ENCODE peak calls at places on chromosome 15, in five cellular contexts. One of them, this sample, is unnamed.
A peak's percentile ranks its signal among the peaks of the same experiment; 100 is the strongest.

GRCh38 chr15:92343869-92344643 is 49.6 kb upstream of the ST8SIA2 start:
- DNase-seq in IMR-90: no peak
- DNase-seq in colonic mucosa: no peak
- DNase-seq in endodermal cell: peak; percentile 84
- DNase-seq in H1: peak; percentile 23
- DNase-seq in this sample: no peak

GRCh38 chr15:83285284-83285978 is 967 bp upstream of the BNC1 start:
- DNase-seq in H1: no peak
- DNase-seq in endodermal cell: peak; percentile 56
- DNase-seq in IMR-90: no peak
- DNase-seq in colonic mucosa: no peak
- DNase-seq in this sample: no peak

GRCh38 chr15:58224068-58224467 is 85.9 kb downstream of the AQP9 start:
- DNase-seq in IMR-90: no peak
- DNase-seq in colonic mucosa: no peak
- DNase-seq in H1: no peak
- DNase-seq in endodermal cell: no peak
- DNase-seq in this sample: no peak

GRCh38 chr15:61736792-61737191 is 323.5 kb downstream of the VPS13C start:
- DNase-seq in H1: no peak
- DNase-seq in IMR-90: no peak
- DNase-seq in endodermal cell: no peak
- DNase-seq in colonic mucosa: no peak
- DNase-seq in this sample: no peak

GRCh38 chr15:29342201-29342600 is 72.6 kb upstream of the NSMCE3 start:
- DNase-seq in endodermal cell: no peak
- DNase-seq in IMR-90: no peak
- DNase-seq in colonic mucosa: no peak
- DNase-seq in H1: no peak
- DNase-seq in this sample: no peak

GRCh38 chr15:57367556-57367955 is 8.7 kb upstream of the CGNL1 start:
- DNase-seq in endodermal cell: no peak
- DNase-seq in IMR-90: no peak
- DNase-seq in H1: no peak
- DNase-seq in colonic mucosa: no peak
- DNase-seq in this sample: no peak

GRCh38 chr15:69422336-69422895 is 8.3 kb downstream of the KIF23 start:
- DNase-seq in IMR-90: no peak
- DNase-seq in H1: no peak
- DNase-seq in endodermal cell: no peak
- DNase-seq in colonic mucosa: no peak
- DNase-seq in this sample: no peak

GRCh38 chr15:70104227-70104626 is 6.5 kb upstream of the TLE3 start:
- DNase-seq in colonic mucosa: no peak
- DNase-seq in IMR-90: no peak
- DNase-seq in H1: no peak
- DNase-seq in endodermal cell: peak; percentile 47
- DNase-seq in this sample: no peak

GRCh38 chr15:100525894-100526512 is 2.7 kb downstream of the CERS3 start:
- DNase-seq in endodermal cell: no peak
- DNase-seq in IMR-90: no peak
- DNase-seq in H1: no peak
- DNase-seq in colonic mucosa: peak; percentile 35
- DNase-seq in this sample: no peak

GRCh38 chr15:25238126-25238525 is 200.7 kb downstream of the UBE3A start:
- DNase-seq in endodermal cell: no peak
- DNase-seq in colonic mucosa: no peak
- DNase-seq in H1: no peak
- DNase-seq in IMR-90: no peak
- DNase-seq in this sample: peak; percentile 48

GRCh38 chr15:95327661-95328060 is 1002.8 kb upstream of the NR2F2 start:
- DNase-seq in endodermal cell: no peak
- DNase-seq in IMR-90: no peak
- DNase-seq in colonic mucosa: no peak
- DNase-seq in H1: no peak
- DNase-seq in this sample: no peak

GRCh38 chr15:92617197-92618037 is 38.2 kb downstream of the FAM174B start:
- DNase-seq in H1: no peak
- DNase-seq in colonic mucosa: peak; percentile 76
- DNase-seq in IMR-90: peak; percentile 57
- DNase-seq in endodermal cell: peak; percentile 59
- DNase-seq in this sample: no peak

GRCh38 chr15:27671794-27672438 is 427.2 kb downstream of the OCA2 start:
- DNase-seq in colonic mucosa: no peak
- DNase-seq in endodermal cell: no peak
- DNase-seq in IMR-90: no peak
- DNase-seq in H1: no peak
- DNase-seq in this sample: no peak

DNA sequence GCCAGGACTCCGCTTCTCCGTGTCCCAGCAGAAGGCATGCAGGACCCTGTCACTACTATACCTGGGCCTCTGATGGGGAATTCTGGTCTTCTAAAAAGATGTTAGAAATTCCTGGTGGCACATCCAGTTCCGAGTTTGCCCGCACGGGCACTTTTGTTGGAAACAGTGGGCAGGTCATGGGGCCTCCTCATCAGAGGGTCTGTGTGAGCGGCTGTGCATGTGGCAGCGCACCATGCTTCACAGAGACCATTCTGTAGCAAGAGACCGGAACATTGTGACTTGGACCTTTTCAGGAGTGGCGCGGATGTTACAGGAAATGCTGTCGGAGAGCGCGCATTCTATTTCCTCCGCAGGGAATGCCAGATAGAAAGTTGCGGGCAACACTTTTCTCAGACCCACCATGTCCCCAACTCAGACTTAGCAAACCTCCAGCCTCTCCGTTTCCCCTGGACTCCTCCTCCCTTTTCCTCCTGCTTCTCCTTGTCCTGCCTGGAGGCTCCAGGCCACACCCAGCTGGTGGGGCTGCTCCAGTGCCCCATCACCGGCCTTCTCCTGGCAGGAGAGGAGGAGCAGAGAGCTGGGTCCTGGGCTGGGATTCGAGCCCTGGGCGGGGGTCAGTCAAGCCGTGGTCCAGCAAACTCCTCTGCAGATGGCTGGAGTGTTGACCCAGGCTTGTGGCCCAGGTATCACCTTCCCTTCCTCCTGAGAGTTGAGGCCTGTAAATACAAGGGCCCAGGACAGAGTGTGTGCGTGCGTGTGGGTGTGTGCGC is 46.6 kb downstream of the KLF13 start:
- DNase-seq in endodermal cell: no peak
- DNase-seq in colonic mucosa: no peak
- DNase-seq in H1: no peak
- DNase-seq in IMR-90: no peak
- DNase-seq in this sample: peak; percentile 60
- H3K9ac ChIP-seq in endodermal cell: no peak overlapping the region
- H3K9ac ChIP-seq in colonic mucosa: no peak overlapping the region
- H3K9ac ChIP-seq in H1: no peak overlapping the region
- H3K9ac ChIP-seq in IMR-90: no peak overlapping the region
- H3K9ac ChIP-seq in this sample: no peak overlapping the region

GRCh38 chr15:43509002-43509922 is 8.1 kb upstream of the MAP1A start:
- DNase-seq in H1: no peak
- DNase-seq in IMR-90: no peak
- DNase-seq in colonic mucosa: no peak
- DNase-seq in endodermal cell: peak; percentile 39
- DNase-seq in this sample: no peak

GRCh38 chr15:43505723-43506122 is 11.7 kb upstream of the MAP1A start:
- DNase-seq in endodermal cell: no peak
- DNase-seq in H1: no peak
- DNase-seq in IMR-90: peak; percentile 92
- DNase-seq in colonic mucosa: no peak
- DNase-seq in this sample: no peak

GRCh38 chr15:43510230-43511011 is 7.0 kb upstream of the MAP1A start:
- DNase-seq in H1: peak; percentile 98
- DNase-seq in colonic mucosa: peak; percentile 98
- DNase-seq in endodermal cell: peak; percentile 99
- DNase-seq in IMR-90: peak; percentile 98
- DNase-seq in this sample: peak; percentile 100

GRCh38 chr15:43509923-43510229 is 7.5 kb upstream of the MAP1A start:
- DNase-seq in H1: no peak
- DNase-seq in colonic mucosa: no peak
- DNase-seq in IMR-90: no peak
- DNase-seq in endodermal cell: no peak
- DNase-seq in this sample: no peak

GRCh38 chr15:43508421-43508820 is 9.0 kb upstream of the MAP1A start:
- DNase-seq in IMR-90: no peak
- DNase-seq in endodermal cell: no peak
- DNase-seq in colonic mucosa: no peak
- DNase-seq in H1: no peak
- DNase-seq in this sample: no peak
- H3K9ac ChIP-seq in IMR-90: no peak overlapping the region
- H3K9ac ChIP-seq in endodermal cell: no peak overlapping the region
- H3K9ac ChIP-seq in colonic mucosa: no peak overlapping the region
- H3K9ac ChIP-seq in H1: no peak overlapping the region
- H3K9ac ChIP-seq in this sample: no peak overlapping the region

DNA sequence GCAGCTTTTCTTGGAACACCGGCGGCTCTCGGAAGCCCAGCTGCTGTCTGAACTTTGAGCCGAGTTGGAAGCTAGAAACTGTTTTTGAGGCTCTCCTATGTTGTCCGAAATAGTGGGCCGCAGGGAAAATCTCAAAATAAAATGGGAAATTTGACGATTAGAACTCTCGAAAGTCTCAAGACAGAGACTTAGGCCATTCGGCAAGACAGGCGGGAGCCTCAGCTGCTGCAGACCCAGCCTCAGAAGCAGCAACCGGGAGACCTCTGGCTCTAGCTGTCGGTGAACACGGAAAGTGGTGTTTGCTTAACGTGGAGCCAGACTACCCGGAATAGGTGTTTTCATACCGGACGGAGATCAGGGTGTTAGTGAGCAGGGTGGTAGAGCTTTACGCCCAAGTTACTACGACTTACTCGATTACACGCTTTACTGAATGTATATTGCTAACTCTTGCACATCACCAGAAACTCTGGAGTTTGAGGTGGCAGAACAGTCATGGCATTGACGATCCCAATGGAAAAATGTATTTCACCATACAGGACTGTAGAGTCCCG is 357 bp upstream of the MAN2C1 start:
- DNase-seq in endodermal cell: no peak
- DNase-seq in H1: no peak
- DNase-seq in colonic mucosa: no peak
- DNase-seq in IMR-90: peak; percentile 17
- DNase-seq in this sample: no peak
- H3K9ac ChIP-seq in endodermal cell: peak overlapping the region; percentile 85
- H3K9ac ChIP-seq in H1: peak overlapping the region; percentile 81
- H3K9ac ChIP-seq in colonic mucosa: peak overlapping the region; percentile 96
- H3K9ac ChIP-seq in IMR-90: peak overlapping the region; percentile 90
- H3K9ac ChIP-seq in this sample: peak overlapping the region; percentile 85

GRCh38 chr15:40915679-40916078 is 13.5 kb upstream of the DLL4 start:
- DNase-seq in H1: no peak
- DNase-seq in endodermal cell: no peak
- DNase-seq in colonic mucosa: no peak
- DNase-seq in IMR-90: no peak
- DNase-seq in this sample: no peak

GRCh38 chr15:40918799-40919392 is 10.2 kb upstream of the DLL4 start:
- DNase-seq in H1: no peak
- DNase-seq in endodermal cell: no peak
- DNase-seq in IMR-90: no peak
- DNase-seq in colonic mucosa: no peak
- DNase-seq in this sample: no peak

GRCh38 chr15:40915106-40915661 is 14.0 kb upstream of the DLL4 start:
- DNase-seq in colonic mucosa: no peak
- DNase-seq in H1: no peak
- DNase-seq in IMR-90: no peak
- DNase-seq in endodermal cell: no peak
- DNase-seq in this sample: no peak

GRCh38 chr15:40917585-40917984 is 11.6 kb upstream of the DLL4 start:
- DNase-seq in endodermal cell: no peak
- DNase-seq in IMR-90: no peak
- DNase-seq in colonic mucosa: no peak
- DNase-seq in H1: no peak
- DNase-seq in this sample: no peak

DNA sequence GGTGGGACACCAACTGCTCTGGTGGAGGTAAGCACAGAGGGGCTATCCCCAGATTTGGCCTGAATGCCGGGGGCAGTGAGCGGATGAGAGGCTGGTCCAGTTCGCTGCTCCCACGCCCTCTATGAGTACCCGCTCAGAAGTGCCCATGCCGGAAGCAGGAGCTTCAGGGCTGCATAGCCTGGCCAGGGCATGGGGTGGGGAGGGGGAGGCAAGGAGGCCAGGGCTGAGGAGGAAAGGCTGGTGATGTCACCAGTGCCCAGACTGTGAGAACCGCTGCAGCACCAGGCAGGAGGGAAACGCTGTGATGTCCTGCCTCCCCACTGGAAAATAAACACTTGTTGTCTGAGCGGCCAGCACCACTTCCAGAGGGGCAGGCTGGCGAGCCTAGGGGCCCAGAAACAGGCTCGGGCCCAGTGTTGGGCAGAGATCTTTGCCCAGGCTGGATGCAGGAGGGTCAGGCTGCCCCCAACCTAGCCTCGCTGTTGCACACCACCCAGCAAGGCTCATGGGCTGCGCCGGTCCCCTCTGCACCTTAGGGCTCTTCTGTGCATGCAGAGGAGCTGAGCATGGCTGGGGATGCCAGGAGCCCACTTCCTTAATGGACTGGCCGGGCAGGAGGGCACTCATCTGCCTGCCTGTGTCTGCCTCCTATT is 10.9 kb upstream of the DLL4 start:
- DNase-seq in endodermal cell: no peak
- DNase-seq in IMR-90: no peak
- DNase-seq in H1: no peak
- DNase-seq in colonic mucosa: no peak
- DNase-seq in this sample: peak; percentile 72
- H3K9ac ChIP-seq in endodermal cell: no peak overlapping the region
- H3K9ac ChIP-seq in IMR-90: no peak overlapping the region
- H3K9ac ChIP-seq in H1: no peak overlapping the region
- H3K9ac ChIP-seq in colonic mucosa: no peak overlapping the region
- H3K9ac ChIP-seq in this sample: no peak overlapping the region

GRCh38 chr15:89136084-89136806 is 48.0 kb downstream of the ABHD2 start:
- DNase-seq in endodermal cell: no peak
- DNase-seq in IMR-90: no peak
- DNase-seq in H1: no peak
- DNase-seq in colonic mucosa: no peak
- DNase-seq in this sample: no peak
- H3K9ac ChIP-seq in endodermal cell: no peak overlapping the region
- H3K9ac ChIP-seq in IMR-90: no peak overlapping the region
- H3K9ac ChIP-seq in H1: no peak overlapping the region
- H3K9ac ChIP-seq in colonic mucosa: no peak overlapping the region
- H3K9ac ChIP-seq in this sample: no peak overlapping the region

DNA sequence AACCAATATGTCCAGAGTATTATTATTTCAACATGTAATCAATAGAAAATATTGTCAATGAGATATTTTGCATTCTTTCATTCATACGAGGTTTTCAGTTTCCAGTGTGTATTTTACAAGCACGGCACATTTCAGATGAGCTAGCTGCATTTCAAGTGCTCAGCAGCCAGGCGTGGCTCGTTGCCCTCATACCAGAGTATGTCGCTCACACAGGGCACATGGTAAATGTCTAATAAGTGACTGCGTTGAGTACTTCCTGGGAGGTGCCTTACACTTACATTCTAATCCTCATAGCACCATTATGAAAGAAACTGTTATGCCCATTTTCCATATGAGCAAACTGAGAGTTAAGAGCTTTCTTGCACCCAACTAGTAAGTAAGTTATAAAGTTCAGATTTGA is 47.4 kb downstream of the TMEM266 start:
- DNase-seq in endodermal cell: no peak
- DNase-seq in colonic mucosa: no peak
- DNase-seq in H1: no peak
- DNase-seq in IMR-90: no peak
- DNase-seq in this sample: no peak
- H3K9ac ChIP-seq in endodermal cell: no peak overlapping the region
- H3K9ac ChIP-seq in colonic mucosa: no peak overlapping the region
- H3K9ac ChIP-seq in H1: no peak overlapping the region
- H3K9ac ChIP-seq in IMR-90: no peak overlapping the region
- H3K9ac ChIP-seq in this sample: no peak overlapping the region

GRCh38 chr15:48355377-48355776 is 24.1 kb downstream of the DUT start:
- DNase-seq in IMR-90: peak; percentile 45
- DNase-seq in H1: no peak
- DNase-seq in colonic mucosa: no peak
- DNase-seq in endodermal cell: no peak
- DNase-seq in this sample: no peak
- H3K9ac ChIP-seq in IMR-90: no peak overlapping the region
- H3K9ac ChIP-seq in H1: no peak overlapping the region
- H3K9ac ChIP-seq in colonic mucosa: no peak overlapping the region
- H3K9ac ChIP-seq in endodermal cell: no peak overlapping the region
- H3K9ac ChIP-seq in this sample: peak overlapping the region; percentile 57